ENCODE peak calls at places on chromosomes 13 and 19, in six cellular contexts. O, H, W, L, X and K are unnamed samples.

GRCh38 chr19:11203194-11204075 is 6.1 kb upstream of the KANK2 start:
- DNase-seq in O (peak), H (peak), W (peak), L (peak), X (peak), K (peak)

GRCh38 chr13:114144606-114145244 is 12.3 kb upstream of the RASA3 start:
- DNase-seq in O (peak), H (no peak), W (no peak), L (no peak), X (no peak), K (no peak)

GRCh38 chr13:105643966-105644365 is 891.5 kb downstream of the EFNB2 start:
- DNase-seq in O (no peak), H (no peak), W (no peak), L (no peak), X (no peak), K (no peak)

GRCh38 chr13:31172535-31172934 is 10.8 kb upstream of the HSPH1 start:
- DNase-seq in O (no peak), H (no peak), W (no peak), L (no peak), X (peak), K (no peak)

GRCh38 chr13:98672947-98673545 is 79.4 kb downstream of the SLC15A1 start:
- DNase-seq in O (peak), H (peak), W (peak), L (peak), X (peak), K (peak)

GRCh38 chr19:53958168-53958571 is 4.6 kb upstream of the CACNG8 start:
- DNase-seq in O (no peak), H (no peak), W (no peak), L (no peak), X (no peak), K (no peak)

GRCh38 chr13:20006206-20006605 is 47.7 kb downstream of the ZMYM2 start:
- DNase-seq in O (no peak), H (no peak), W (no peak), L (no peak), X (no peak), K (no peak)

GRCh38 chr19:31436121-31436776 is 87.0 kb upstream of the TSHZ3 start:
- DNase-seq in O (no peak), H (no peak), W (no peak), L (no peak), X (no peak), K (no peak)

GRCh38 chr13:73809561-73809960 is 324.6 kb downstream of the KLF12 start:
- DNase-seq in O (no peak), H (no peak), W (no peak), L (no peak), X (peak), K (no peak)

GRCh38 chr13:78576266-78576665 is 27.1 kb downstream of the POU4F1 start:
- DNase-seq in O (no peak), H (no peak), W (no peak), L (no peak), X (no peak), K (no peak)

GRCh38 chr13:22161871-22162270 is 491.0 kb downstream of the FGF9 start:
- DNase-seq in O (no peak), H (no peak), W (no peak), L (no peak), X (no peak), K (no peak)

GRCh38 chr13:50484472-50485113 is 358.9 kb downstream of the DLEU7 start:
- DNase-seq in O (no peak), H (no peak), W (no peak), L (no peak), X (no peak), K (no peak)

GRCh38 chr13:79457948-79458347 is 23.0 kb upstream of the NDFIP2 start:
- DNase-seq in O (no peak), H (no peak), W (no peak), L (no peak), X (no peak), K (no peak)

GRCh38 chr19:47075179-47075811 is 26.9 kb upstream of the TMEM160 start:
- DNase-seq in O (no peak), H (no peak), W (no peak), L (no peak), X (no peak), K (no peak)

GRCh38 chr13:39306639-39307589 is 268.7 kb downstream of the NHLRC3 start:
- DNase-seq in O (no peak), H (no peak), W (no peak), L (no peak), X (no peak), K (no peak)

GRCh38 chr13:40440990-40441820 is 225.2 kb downstream of the FOXO1 start:
- DNase-seq in O (peak), H (peak), W (peak), L (no peak), X (peak), K (peak)
- TF ChIP-seq EP300 in O (no peak), H (peak), W (no peak), L (no peak), X (no peak), K (peak)

GRCh38 chr13:110361365-110361911 is 54.4 kb downstream of the COL4A2 start:
- DNase-seq in O (peak), H (no peak), W (no peak), L (no peak), X (no peak), K (peak)
- TF ChIP-seq EP300 in O (peak), H (peak), W (peak), L (no peak), X (no peak), K (peak)

DNA sequence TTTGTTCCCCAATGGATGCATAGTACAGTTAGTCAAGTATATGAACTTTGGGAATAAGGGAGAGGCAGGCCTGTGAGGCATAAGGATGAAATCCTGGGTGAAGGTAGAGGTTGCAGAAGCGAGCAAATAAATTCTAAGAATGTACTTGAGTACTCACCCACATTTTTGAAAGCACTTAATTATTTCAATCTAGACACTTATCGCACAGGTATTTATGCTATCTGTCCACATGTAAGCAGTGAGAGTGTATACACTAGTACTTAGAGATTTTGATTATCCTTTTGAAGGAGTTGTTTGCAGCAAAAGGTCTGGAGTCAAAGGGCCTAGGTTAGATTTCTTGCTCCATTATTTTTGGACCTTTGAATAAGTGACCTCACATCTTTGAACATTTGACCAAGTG is 77.7 kb downstream of the LMO7 start:
- DNase-seq in O (no peak), H (no peak), W (no peak), L (no peak), X (no peak), K (no peak)
- TF ChIP-seq EP300 in O (no peak), H (no peak), W (no peak), L (no peak), X (no peak), K (no peak)

GRCh38 chr13:46086421-46086922 is 18.4 kb downstream of the CPB2 start:
- DNase-seq in O (no peak), H (no peak), W (no peak), L (no peak), X (peak), K (no peak)

GRCh38 chr13:46085737-46086136 is 19.1 kb downstream of the CPB2 start:
- DNase-seq in O (no peak), H (no peak), W (no peak), L (no peak), X (no peak), K (no peak)

GRCh38 chr13:46079770-46080169 is 25.1 kb downstream of the CPB2 start:
- DNase-seq in O (no peak), H (no peak), W (no peak), L (no peak), X (no peak), K (no peak)

GRCh38 chr13:46086985-46087384 is 17.8 kb downstream of the CPB2 start:
- DNase-seq in O (no peak), H (no peak), W (no peak), L (no peak), X (no peak), K (no peak)

GRCh38 chr13:46082324-46082723 is 22.5 kb downstream of the CPB2 start:
- DNase-seq in O (no peak), H (no peak), W (no peak), L (no peak), X (no peak), K (no peak)
- TF ChIP-seq EP300 in O (no peak), H (no peak), W (no peak), L (no peak), X (no peak), K (no peak)